ENCODE peak calls at places on chromosomes 2 and 18, in seven cellular contexts. G is SK-N-SH, Q is HepG2, H is GM12878, X is HCT116, C is K562, Z is H1. I is an unnamed sample.

GRCh38 chr18:4125246-4125938 is 329.7 kb downstream of the DLGAP1 start:
- DNase-seq in C (no peak), G (no peak), H (no peak), Z (no peak), X (no peak), Q (no peak), I (no peak)

GRCh38 chr2:207241198-207241597 is 75.5 kb upstream of the KLF7 start:
- DNase-seq in H (no peak), G (no peak), Z (no peak), X (no peak), C (no peak), Q (no peak), I (no peak)

GRCh38 chr2:64157792-64158191 is 13.6 kb upstream of the PELI1 start:
- DNase-seq in Q (no peak), H (no peak), G (no peak), C (no peak), Z (no peak), X (no peak), I (no peak)

GRCh38 chr2:145186303-145186702 is 666.4 kb upstream of the ZEB2 start:
- DNase-seq in G (no peak), X (no peak), H (no peak), Q (no peak), Z (no peak), C (peak; percentile 46), I (no peak)

GRCh38 chr2:226334981-226335720 is 464.5 kb downstream of the IRS1 start:
- DNase-seq in X (peak; percentile 24), Z (no peak), Q (peak; percentile 34), C (no peak), H (no peak), G (no peak), I (no peak)

GRCh38 chr2:102313025-102313424 is 1.7 kb downstream of the IL1RL1 start:
- DNase-seq in Q (no peak), G (no peak), H (no peak), Z (no peak), X (no peak), C (no peak), I (no peak)

GRCh38 chr2:189022492-189022891 is 48.3 kb downstream of the COL3A1 start:
- DNase-seq in Q (no peak), G (peak; percentile 39), H (no peak), Z (no peak), X (no peak), C (no peak), I (no peak)

GRCh38 chr2:77484026-77484425 is 38.1 kb downstream of the LRRTM4 start:
- DNase-seq in G (no peak), X (no peak), C (no peak), Q (no peak), Z (no peak), H (no peak), I (no peak)

GRCh38 chr2:64888591-64889309 is 100.4 kb upstream of the SLC1A4 start:
- DNase-seq in G (no peak), Q (peak; percentile 74), Z (no peak), C (peak; percentile 31), H (no peak), X (peak; percentile 68), I (no peak)

GRCh38 chr2:84821806-84822205 is 59.1 kb downstream of the TRABD2A start:
- DNase-seq in C (no peak), G (no peak), X (no peak), H (no peak), Z (no peak), Q (no peak), I (no peak)

GRCh38 chr2:158845869-158846268 is 50.8 kb downstream of the DAPL1 start:
- DNase-seq in G (peak; percentile 30), Q (no peak), C (no peak), X (no peak), Z (no peak), H (no peak), I (no peak)

GRCh38 chr2:48572797-48573196 is 42.8 kb downstream of the STON1 start:
- DNase-seq in X (no peak), C (peak; percentile 28), Z (no peak), H (no peak), G (peak; percentile 50), Q (peak; percentile 90), I (peak; percentile 17)

GRCh38 chr2:10317646-10318045 is 14.9 kb downstream of the HPCAL1 start:
- DNase-seq in Q (no peak), G (no peak), C (peak; percentile 46), X (no peak), H (no peak), Z (no peak), I (no peak)

GRCh38 chr2:214740867-214741266 is 68.6 kb downstream of the BARD1 start:
- DNase-seq in C (no peak), Q (no peak), G (no peak), Z (no peak), X (no peak), H (no peak), I (no peak)

GRCh38 chr2:86510436-86510933 is 52.8 kb downstream of the CHMP3 start:
- DNase-seq in G (no peak), H (no peak), Z (no peak), X (no peak), C (no peak), Q (no peak), I (no peak)

GRCh38 chr2:119659601-119660342 is 19.2 kb upstream of the TMEM177 start:
- DNase-seq in X (peak; percentile 22), Z (no peak), G (peak; percentile 51), H (no peak), C (peak; percentile 61), Q (peak; percentile 49), I (peak; percentile 34)

DNA sequence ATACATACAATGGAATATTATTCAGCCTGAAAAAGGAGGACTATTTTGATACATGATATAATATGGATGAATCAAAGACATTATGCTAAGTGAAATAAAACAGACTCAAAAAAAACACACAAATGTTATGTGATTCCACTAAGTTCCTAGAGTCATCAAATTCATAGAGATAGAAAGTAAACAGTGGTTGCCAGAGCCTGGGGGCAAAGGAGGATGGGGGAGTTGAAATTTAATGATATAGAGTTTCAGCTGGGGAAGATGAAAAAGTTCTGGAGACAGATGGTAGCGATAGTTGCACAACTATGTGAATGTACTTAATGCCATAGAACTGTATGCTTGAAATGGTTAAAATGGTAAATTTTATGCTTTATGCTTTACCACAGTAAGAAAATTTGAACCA is 119.7 kb downstream of the METTL4 start:
- DNase-seq in Z (no peak), Q (no peak), X (no peak), H (no peak), C (no peak), G (no peak), I (no peak)
- TF ChIP-seq JUND in Z (no peak), Q (no peak), X (no peak), H (no peak), C (no peak), G (no peak), I (no peak)

GRCh38 chr2:191864623-191865521 is 18.0 kb upstream of the CAVIN2 start:
- DNase-seq in Q (peak; percentile 84), G (no peak), Z (no peak), C (no peak), X (no peak), H (no peak), I (no peak)
- TF ChIP-seq JUND in Q (no peak), G (no peak), Z (no peak), C (no peak), X (no peak), H (no peak), I (no peak)

DNA sequence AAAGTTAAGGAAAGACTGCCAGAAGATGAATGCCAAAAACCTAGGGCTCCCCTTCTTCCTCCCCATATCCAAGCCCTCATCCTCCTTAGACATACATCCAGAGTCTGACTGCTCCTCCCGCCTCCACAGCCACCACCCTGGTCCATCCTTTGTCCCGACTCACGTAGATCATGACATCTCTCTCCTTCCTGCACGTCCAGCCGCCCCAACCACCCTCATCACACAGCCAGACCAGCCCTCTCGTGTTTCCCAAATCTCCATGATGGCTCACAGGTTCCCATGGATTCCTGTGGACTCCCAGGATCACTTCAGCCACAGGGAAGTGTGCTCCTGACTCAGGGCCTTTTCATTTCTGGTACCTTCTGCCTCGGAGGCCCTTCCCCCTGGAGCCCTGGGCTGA is 47.8 kb upstream of the CAB39 start:
- DNase-seq in Q (no peak), X (no peak), Z (no peak), C (no peak), H (no peak), G (no peak), I (no peak)
- TF ChIP-seq JUND in Q (no peak), X (no peak), Z (no peak), C (no peak), H (no peak), G (no peak), I (no peak)

GRCh38 chr18:63511285-63511684 is 30.9 kb upstream of the SERPINB12 start:
- DNase-seq in C (peak; percentile 38), G (peak; percentile 23), X (peak; percentile 82), Z (peak; percentile 44), H (no peak), Q (peak; percentile 37), I (no peak)
- TF ChIP-seq JUND in C (no peak), G (no peak), X (no peak), Z (no peak), H (no peak), Q (no peak), I (no peak)

GRCh38 chr2:80462654-80463053 is 158.1 kb upstream of the LRRTM1 start:
- DNase-seq in G (no peak), X (no peak), Z (no peak), C (no peak), Q (no peak), H (no peak), I (no peak)

GRCh38 chr2:80454628-80455027 is 150.1 kb upstream of the LRRTM1 start:
- DNase-seq in X (no peak), Q (no peak), C (no peak), Z (no peak), H (no peak), G (peak; percentile 54), I (no peak)

GRCh38 chr2:80461505-80462197 is 157.1 kb upstream of the LRRTM1 start:
- DNase-seq in H (no peak), X (no peak), G (no peak), Z (peak; percentile 44), C (no peak), Q (no peak), I (no peak)

GRCh38 chr2:80464275-80464674 is 159.7 kb upstream of the LRRTM1 start:
- DNase-seq in C (no peak), G (no peak), H (no peak), Q (no peak), Z (no peak), X (no peak), I (no peak)

DNA sequence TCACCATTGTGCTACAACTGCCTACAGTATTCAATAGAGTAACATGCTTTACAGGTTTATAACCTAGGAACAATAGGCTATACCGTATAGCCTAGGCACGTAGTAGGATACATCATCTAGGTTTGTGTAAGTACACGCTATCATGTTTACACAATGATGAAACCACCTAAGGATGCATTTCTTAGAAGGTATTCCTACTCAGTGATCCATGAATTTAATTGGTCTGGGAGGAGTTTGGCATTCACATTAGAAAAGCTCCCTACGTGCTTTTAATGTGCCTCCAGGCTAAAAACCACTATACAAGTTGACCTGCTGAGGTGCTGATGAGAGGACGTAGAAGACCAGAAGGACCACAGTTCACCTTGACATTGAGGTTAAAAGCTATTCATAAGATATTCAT is 154.5 kb upstream of the LRRTM1 start:
- DNase-seq in G (no peak), H (no peak), Z (no peak), C (no peak), Q (no peak), X (no peak), I (no peak)
- TF ChIP-seq JUND in G (no peak), H (no peak), Z (no peak), C (no peak), Q (no peak), X (no peak), I (no peak)

GRCh38 chr2:182631299-182631698 is 84.8 kb upstream of the DNAJC10 start:
- DNase-seq in C (no peak), Q (no peak), G (no peak), X (no peak), H (no peak), Z (no peak), I (no peak)
- TF ChIP-seq JUND in C (no peak), Q (no peak), G (no peak), X (no peak), H (no peak), Z (no peak), I (no peak)

I was measured in T47D.